ENCODE peak calls at places on chromosomes 7 and 10, in four cellular contexts. One of them, this sample, is unnamed.

GRCh38 chr7:11702938-11703337 is 129.1 kb downstream of the THSD7A start:
- DNase-seq in GM12891: no peak
- DNase-seq in ELR: no peak
- DNase-seq in COR-L47: no peak
- DNase-seq in this sample: no peak

GRCh38 chr7:129466796-129467195 is 32.6 kb downstream of the STRIP2 start:
- DNase-seq in GM12891: no peak
- DNase-seq in ELR: no peak
- DNase-seq in COR-L47: no peak
- DNase-seq in this sample: no peak

GRCh38 chr7:6403907-6404306 is 43.8 kb downstream of the DAGLB start:
- DNase-seq in GM12891: no peak
- DNase-seq in ELR: no peak
- DNase-seq in COR-L47: no peak
- DNase-seq in this sample: no peak

GRCh38 chr7:87852306-87852705 is 23.9 kb downstream of the SLC25A40 start:
- DNase-seq in GM12891: no peak
- DNase-seq in ELR: no peak
- DNase-seq in COR-L47: no peak
- DNase-seq in this sample: no peak

GRCh38 chr10:2972810-2973209 is 94.5 kb upstream of the PFKP start:
- DNase-seq in GM12891: no peak
- DNase-seq in ELR: no peak
- DNase-seq in COR-L47: no peak
- DNase-seq in this sample: no peak

GRCh38 chr10:131174211-131174565 is 137.3 kb downstream of the TCERG1L start:
- DNase-seq in GM12891: no peak
- DNase-seq in ELR: no peak
- DNase-seq in COR-L47: no peak
- DNase-seq in this sample: no peak

GRCh38 chr7:141333459-141333858 is 217.8 kb upstream of the AGK start:
- DNase-seq in GM12891: no peak
- DNase-seq in ELR: peak; percentile 3
- DNase-seq in COR-L47: no peak
- DNase-seq in this sample: no peak

GRCh38 chr10:8361510-8361844 is 307.0 kb downstream of the GATA3 start:
- DNase-seq in GM12891: no peak
- DNase-seq in ELR: no peak
- DNase-seq in COR-L47: no peak
- DNase-seq in this sample: no peak

GRCh38 chr7:76507723-76508406 is 2.5 kb upstream of the UPK3B start:
- DNase-seq in GM12891: no peak
- DNase-seq in ELR: no peak
- DNase-seq in COR-L47: no peak
- DNase-seq in this sample: no peak

GRCh38 chr10:22477365-22478287 is 132.3 kb downstream of the SPAG6 start:
- DNase-seq in GM12891: no peak
- DNase-seq in ELR: no peak
- DNase-seq in COR-L47: no peak
- DNase-seq in this sample: no peak

GRCh38 chr7:158267737-158268435 is 319.7 kb downstream of the PTPRN2 start:
- DNase-seq in GM12891: no peak
- DNase-seq in ELR: no peak
- DNase-seq in COR-L47: no peak
- DNase-seq in this sample: no peak

GRCh38 chr10:29104661-29105369 is 184.1 kb upstream of the LYZL1 start:
- DNase-seq in GM12891: no peak
- DNase-seq in ELR: no peak
- DNase-seq in COR-L47: no peak
- DNase-seq in this sample: no peak

GRCh38 chr10:132591166-132591971 is 53.8 kb downstream of the INPP5A start:
- DNase-seq in GM12891: no peak
- DNase-seq in ELR: peak; percentile 21
- DNase-seq in COR-L47: no peak
- DNase-seq in this sample: peak; percentile 38

GRCh38 chr7:149823191-149823630 is 15.0 kb upstream of the ZNF862 start:
- DNase-seq in GM12891: peak; percentile 17
- DNase-seq in ELR: no peak
- DNase-seq in COR-L47: no peak
- DNase-seq in this sample: no peak

GRCh38 chr10:35336921-35337741 is 822 bp downstream of the CCNY start:
- DNase-seq in GM12891: no peak
- DNase-seq in ELR: peak; percentile 62
- DNase-seq in COR-L47: no peak
- DNase-seq in this sample: no peak

GRCh38 chr7:98187138-98187502 is 24.1 kb upstream of the BHLHA15 start:
- DNase-seq in GM12891: no peak
- DNase-seq in ELR: no peak
- DNase-seq in COR-L47: no peak
- DNase-seq in this sample: no peak

GRCh38 chr7:34165927-34166550 is 260.7 kb downstream of the BMPER start:
- DNase-seq in GM12891: no peak
- DNase-seq in ELR: peak; percentile 73
- DNase-seq in COR-L47: no peak
- DNase-seq in this sample: peak; percentile 62

GRCh38 chr7:129530881-129531391 is 28.6 kb downstream of the SMKR1 start:
- DNase-seq in GM12891: no peak
- DNase-seq in ELR: peak; percentile 95
- DNase-seq in COR-L47: no peak
- DNase-seq in this sample: no peak

GRCh38 chr7:64874562-64875250 is 28.4 kb upstream of the ZNF273 start:
- DNase-seq in GM12891: no peak
- DNase-seq in ELR: no peak
- DNase-seq in COR-L47: no peak
- DNase-seq in this sample: peak; percentile 31

GRCh38 chr7:94355389-94355788 is 39.3 kb upstream of the COL1A2 start:
- DNase-seq in GM12891: no peak
- DNase-seq in ELR: no peak
- DNase-seq in COR-L47: no peak
- DNase-seq in this sample: no peak

GRCh38 chr10:17348111-17349008 is 106.0 kb downstream of the ST8SIA6 start:
- DNase-seq in GM12891: no peak
- DNase-seq in ELR: peak; percentile 91
- DNase-seq in COR-L47: no peak
- DNase-seq in this sample: no peak

GRCh38 chr7:44305564-44306507 is 19.6 kb downstream of the CAMK2B start:
- DNase-seq in GM12891: no peak
- DNase-seq in ELR: no peak
- DNase-seq in COR-L47: no peak
- DNase-seq in this sample: no peak

GRCh38 chr10:11146402-11147171 is 128.9 kb downstream of the CELF2 start:
- DNase-seq in GM12891: no peak
- DNase-seq in ELR: no peak
- DNase-seq in COR-L47: no peak
- DNase-seq in this sample: peak; percentile 5

GRCh38 chr10:79384773-79385391 is 37.6 kb downstream of the PPIF start:
- DNase-seq in GM12891: no peak
- DNase-seq in ELR: no peak
- DNase-seq in COR-L47: no peak
- DNase-seq in this sample: no peak

GRCh38 chr7:127392182-127392565 is 334 bp downstream of the ZNF800 start:
- DNase-seq in GM12891: peak; percentile 35
- DNase-seq in ELR: peak; percentile 72
- DNase-seq in COR-L47: peak; percentile 31
- DNase-seq in this sample: no peak

GRCh38 chr10:132546567-132547420 is 9.2 kb downstream of the INPP5A start:
- DNase-seq in GM12891: no peak
- DNase-seq in ELR: no peak
- DNase-seq in COR-L47: no peak
- DNase-seq in this sample: peak; percentile 59

GRCh38 chr7:80918406-80918805 is 445 bp downstream of the SEMA3C start:
- DNase-seq in GM12891: peak; percentile 20
- DNase-seq in ELR: peak; percentile 42
- DNase-seq in COR-L47: no peak
- DNase-seq in this sample: no peak

GRCh38 chr10:96858038-96858705 is 26.1 kb downstream of the LCOR start:
- DNase-seq in GM12891: no peak
- DNase-seq in ELR: peak; percentile 23
- DNase-seq in COR-L47: no peak
- DNase-seq in this sample: no peak

GRCh38 chr10:73808021-73808815 is 3.2 kb downstream of the NDST2 start:
- DNase-seq in GM12891: no peak
- DNase-seq in ELR: no peak
- DNase-seq in COR-L47: no peak
- DNase-seq in this sample: no peak

GRCh38 chr10:85170026-85170425 is 841.6 kb downstream of the CCSER2 start:
- DNase-seq in GM12891: no peak
- DNase-seq in ELR: no peak
- DNase-seq in COR-L47: no peak
- DNase-seq in this sample: no peak

GRCh38 chr7:121084748-121085336 is 96.3 kb downstream of the CPED1 start:
- DNase-seq in GM12891: no peak
- DNase-seq in ELR: peak; percentile 95
- DNase-seq in COR-L47: no peak
- DNase-seq in this sample: no peak

GRCh38 chr7:25926009-25926408 is 226.0 kb upstream of the NFE2L3 start:
- DNase-seq in GM12891: no peak
- DNase-seq in ELR: peak; percentile 16
- DNase-seq in COR-L47: no peak
- DNase-seq in this sample: no peak

GRCh38 chr7:122304604-122304975 is at the start of gene FEZF1:
- DNase-seq in GM12891: no peak
- DNase-seq in ELR: no peak
- DNase-seq in COR-L47: peak; percentile 44
- DNase-seq in this sample: no peak

GRCh38 chr10:130550952-130551674 is 414.9 kb downstream of the GLRX3 start:
- DNase-seq in GM12891: no peak
- DNase-seq in ELR: no peak
- DNase-seq in COR-L47: no peak
- DNase-seq in this sample: no peak

GRCh38 chr7:127882313-127882920 is 148.8 kb downstream of the LRRC4 start:
- DNase-seq in GM12891: no peak
- DNase-seq in ELR: no peak
- DNase-seq in COR-L47: no peak
- DNase-seq in this sample: no peak

GRCh38 chr7:135158874-135159273 is 11.0 kb downstream of the TMEM140 start:
- DNase-seq in GM12891: no peak
- DNase-seq in ELR: no peak
- DNase-seq in COR-L47: no peak
- DNase-seq in this sample: no peak

GRCh38 chr10:34235164-34235832 is 579.8 kb downstream of the PARD3 start:
- DNase-seq in GM12891: no peak
- DNase-seq in ELR: peak; percentile 87
- DNase-seq in COR-L47: no peak
- DNase-seq in this sample: peak; percentile 56

This sample was measured in NCI-H526.